ENCODE peak calls at places on chromosomes 13 and 19, in nine cellular contexts. V is iPS-NIHi11, N is NCI-H2107, A is colonic mucosa, J is GM23248, C is T-helper 9 cell, I is mucosa of descending colon, O is non-pigmented ciliary epithelial cell, F is H54. U is an unnamed sample.

GRCh38 chr13:110890279-110891150 is 24.4 kb downstream of the ANKRD10 start:
- DNase-seq in V (no peak), N (no peak), A (no peak), J (no peak), C (no peak), I (no peak), O (no peak), F (no peak), U (no peak)

GRCh38 chr13:32031025-32031814 is at the start of gene FRY:
- DNase-seq in V (peak), N (no peak), A (peak), J (peak), C (peak), I (peak), O (no peak), F (peak), U (peak)

GRCh38 chr13:98992355-98992754 is 14.5 kb upstream of the DOCK9 start:
- DNase-seq in V (no peak), N (no peak), A (no peak), J (no peak), C (no peak), I (no peak), O (no peak), F (no peak), U (no peak)

GRCh38 chr13:88744289-88744688 is 1073.1 kb downstream of the SLITRK5 start:
- DNase-seq in V (no peak), N (no peak), A (no peak), J (no peak), C (no peak), I (no peak), O (no peak), F (no peak), U (no peak)

GRCh38 chr13:45446181-45446580 is 18.6 kb upstream of the COG3 start:
- DNase-seq in V (no peak), N (no peak), A (no peak), J (peak), C (no peak), I (no peak), O (no peak), F (no peak), U (peak)

GRCh38 chr13:48402325-48402962 is 10.5 kb downstream of the LPAR6 start:
- DNase-seq in V (no peak), N (no peak), A (no peak), J (peak), C (no peak), I (no peak), O (no peak), F (no peak), U (no peak)

GRCh38 chr19:55152017-55152416 is 3.0 kb upstream of the TNNT1 start:
- DNase-seq in V (no peak), N (no peak), A (no peak), J (no peak), C (no peak), I (no peak), O (no peak), F (no peak), U (no peak)

GRCh38 chr19:47735131-47735530 is 10.2 kb upstream of the NOP53 start:
- DNase-seq in V (peak), N (no peak), A (no peak), J (no peak), C (no peak), I (no peak), O (no peak), F (no peak), U (no peak)

GRCh38 chr13:21849323-21849722 is 178.4 kb downstream of the FGF9 start:
- DNase-seq in V (peak), N (no peak), A (no peak), J (peak), C (no peak), I (no peak), O (no peak), F (no peak), U (peak)

GRCh38 chr19:16470911-16471811 is 609 bp downstream of the EPS15L1 start:
- DNase-seq in V (peak), N (no peak), A (peak), J (peak), C (no peak), I (no peak), O (no peak), F (no peak), U (peak)

GRCh38 chr13:23020246-23020843 is 160.4 kb upstream of the SGCG start:
- DNase-seq in V (peak), N (no peak), A (peak), J (peak), C (no peak), I (no peak), O (peak), F (no peak), U (peak)

GRCh38 chr19:1170938-1171754 is 2.9 kb downstream of the SBNO2 start:
- DNase-seq in V (no peak), N (no peak), A (no peak), J (peak), C (no peak), I (no peak), O (no peak), F (no peak), U (no peak)

GRCh38 chr19:43450545-43450997 is 14.8 kb downstream of the LYPD3 start:
- DNase-seq in V (no peak), N (no peak), A (no peak), J (peak), C (no peak), I (no peak), O (no peak), F (no peak), U (peak)

GRCh38 chr13:73933795-73934194 is 200.4 kb downstream of the KLF12 start:
- DNase-seq in V (no peak), N (no peak), A (no peak), J (no peak), C (no peak), I (no peak), O (no peak), F (no peak), U (no peak)

GRCh38 chr13:102195566-102196462 is 206.0 kb downstream of the FGF14 start:
- DNase-seq in V (no peak), N (no peak), A (no peak), J (peak), C (no peak), I (no peak), O (no peak), F (no peak), U (no peak)

GRCh38 chr13:33279898-33280549 is 5.5 kb downstream of the STARD13 start:
- DNase-seq in V (no peak), N (no peak), A (no peak), J (peak), C (no peak), I (no peak), O (no peak), F (no peak), U (peak)

GRCh38 chr13:97191615-97192014 is 30.5 kb upstream of the MBNL2 start:
- DNase-seq in V (no peak), N (no peak), A (no peak), J (no peak), C (no peak), I (no peak), O (no peak), F (no peak), U (no peak)

GRCh38 chr19:45061965-45062364 is 14.3 kb downstream of the ZNF296 start:
- DNase-seq in V (no peak), N (no peak), A (no peak), J (no peak), C (no peak), I (no peak), O (no peak), F (no peak), U (no peak)

GRCh38 chr13:112246731-112247470 is 129.3 kb upstream of the SPACA7 start:
- DNase-seq in V (no peak), N (no peak), A (peak), J (no peak), C (no peak), I (no peak), O (no peak), F (no peak), U (no peak)

GRCh38 chr13:112132142-112132541 is 65.2 kb downstream of the SOX1 start:
- DNase-seq in V (no peak), N (no peak), A (no peak), J (no peak), C (no peak), I (no peak), O (no peak), F (no peak), U (no peak)

GRCh38 chr19:19169236-19170052 is 619 bp downstream of the MEF2B start:
- DNase-seq in V (no peak), N (no peak), A (no peak), J (no peak), C (no peak), I (no peak), O (no peak), F (no peak), U (no peak)

GRCh38 chr13:32040052-32040642 is 8.6 kb downstream of the FRY start:
- DNase-seq in V (no peak), N (no peak), A (no peak), J (no peak), C (no peak), I (no peak), O (no peak), F (no peak), U (no peak)

GRCh38 chr13:41544824-41545707 is 87.7 kb downstream of the RGCC start:
- DNase-seq in V (no peak), N (no peak), A (peak), J (peak), C (no peak), I (no peak), O (no peak), F (no peak), U (peak)

GRCh38 chr19:56946164-56946563 is 105.6 kb upstream of the PEG3 start:
- DNase-seq in V (no peak), N (no peak), A (no peak), J (no peak), C (no peak), I (no peak), O (no peak), F (no peak), U (no peak)

GRCh38 chr13:101398191-101398590 is 18.1 kb downstream of the NALCN start:
- DNase-seq in V (no peak), N (no peak), A (no peak), J (peak), C (no peak), I (no peak), O (peak), F (no peak), U (peak)

GRCh38 chr19:12202250-12202649 is 39.4 kb downstream of the ZNF136 start:
- DNase-seq in V (peak), N (no peak), A (peak), J (peak), C (peak), I (peak), O (no peak), F (no peak), U (no peak)

GRCh38 chr13:26583662-26584061 is 26.2 kb downstream of the WASF3 start:
- DNase-seq in V (no peak), N (no peak), A (no peak), J (peak), C (no peak), I (no peak), O (no peak), F (no peak), U (no peak)

U was measured in AG10803.